ENCODE peak calls at places on chromosome 7, in eight cellular contexts. One of them, this sample, is unnamed.

GRCh38 chr7:29281782-29282541 is 87.4 kb downstream of the CHN2 start:
- DNase-seq in testis: no peak
- DNase-seq in suprapubic skin: no peak
- DNase-seq in type B pancreatic cell: no peak
- DNase-seq in Calu3: no peak
- DNase-seq in brain microvascular endothelial cell: peak
- DNase-seq in lower lobe of right lung: no peak
- DNase-seq in AG04450: no peak
- DNase-seq in this sample: peak

GRCh38 chr7:27064169-27064568 is 31.6 kb downstream of the HOXA1 start:
- DNase-seq in AG04450: no peak
- DNase-seq in testis: no peak
- DNase-seq in type B pancreatic cell: no peak
- DNase-seq in suprapubic skin: no peak
- DNase-seq in lower lobe of right lung: no peak
- DNase-seq in brain microvascular endothelial cell: no peak
- DNase-seq in Calu3: no peak
- DNase-seq in this sample: no peak

GRCh38 chr7:12647364-12648219 is 39.8 kb upstream of the ARL4A start:
- DNase-seq in AG04450: no peak
- DNase-seq in suprapubic skin: no peak
- DNase-seq in Calu3: peak
- DNase-seq in testis: no peak
- DNase-seq in lower lobe of right lung: no peak
- DNase-seq in type B pancreatic cell: no peak
- DNase-seq in brain microvascular endothelial cell: peak
- DNase-seq in this sample: peak

GRCh38 chr7:12982178-12982577 is 294.7 kb downstream of the ARL4A start:
- DNase-seq in testis: no peak
- DNase-seq in Calu3: no peak
- DNase-seq in suprapubic skin: no peak
- DNase-seq in lower lobe of right lung: no peak
- DNase-seq in brain microvascular endothelial cell: no peak
- DNase-seq in type B pancreatic cell: no peak
- DNase-seq in AG04450: no peak
- DNase-seq in this sample: no peak

GRCh38 chr7:126211875-126212274 is 1040.9 kb downstream of the GRM8 start:
- DNase-seq in Calu3: no peak
- DNase-seq in AG04450: no peak
- DNase-seq in testis: no peak
- DNase-seq in type B pancreatic cell: no peak
- DNase-seq in brain microvascular endothelial cell: no peak
- DNase-seq in suprapubic skin: no peak
- DNase-seq in lower lobe of right lung: no peak
- DNase-seq in this sample: peak

GRCh38 chr7:46784746-46785145 is 797.2 kb downstream of the TNS3 start:
- DNase-seq in testis: no peak
- DNase-seq in lower lobe of right lung: no peak
- DNase-seq in type B pancreatic cell: no peak
- DNase-seq in suprapubic skin: no peak
- DNase-seq in AG04450: no peak
- DNase-seq in Calu3: peak
- DNase-seq in brain microvascular endothelial cell: peak
- DNase-seq in this sample: peak

GRCh38 chr7:105209870-105210269 is 178.9 kb downstream of the SRPK2 start:
- DNase-seq in lower lobe of right lung: no peak
- DNase-seq in AG04450: no peak
- DNase-seq in testis: no peak
- DNase-seq in type B pancreatic cell: no peak
- DNase-seq in suprapubic skin: no peak
- DNase-seq in brain microvascular endothelial cell: no peak
- DNase-seq in Calu3: no peak
- DNase-seq in this sample: no peak

GRCh38 chr7:155489862-155490696 is 32.1 kb downstream of the EN2 start:
- DNase-seq in AG04450: no peak
- DNase-seq in brain microvascular endothelial cell: no peak
- DNase-seq in Calu3: no peak
- DNase-seq in type B pancreatic cell: no peak
- DNase-seq in suprapubic skin: no peak
- DNase-seq in testis: peak
- DNase-seq in lower lobe of right lung: no peak
- DNase-seq in this sample: no peak

GRCh38 chr7:33722383-33723096 is 182.8 kb upstream of the BMPER start:
- DNase-seq in Calu3: peak
- DNase-seq in suprapubic skin: no peak
- DNase-seq in lower lobe of right lung: no peak
- DNase-seq in testis: peak
- DNase-seq in AG04450: no peak
- DNase-seq in brain microvascular endothelial cell: peak
- DNase-seq in type B pancreatic cell: no peak
- DNase-seq in this sample: peak

GRCh38 chr7:89623018-89623672 is 531.1 kb upstream of the STEAP1 start:
- DNase-seq in type B pancreatic cell: no peak
- DNase-seq in AG04450: no peak
- DNase-seq in lower lobe of right lung: no peak
- DNase-seq in Calu3: peak
- DNase-seq in testis: peak
- DNase-seq in suprapubic skin: no peak
- DNase-seq in brain microvascular endothelial cell: peak
- DNase-seq in this sample: peak

GRCh38 chr7:93920496-93921189 is 892 bp upstream of the GNG11 start:
- DNase-seq in brain microvascular endothelial cell: no peak
- DNase-seq in AG04450: no peak
- DNase-seq in type B pancreatic cell: no peak
- DNase-seq in suprapubic skin: no peak
- DNase-seq in lower lobe of right lung: no peak
- DNase-seq in testis: no peak
- DNase-seq in Calu3: no peak
- DNase-seq in this sample: no peak

DNA sequence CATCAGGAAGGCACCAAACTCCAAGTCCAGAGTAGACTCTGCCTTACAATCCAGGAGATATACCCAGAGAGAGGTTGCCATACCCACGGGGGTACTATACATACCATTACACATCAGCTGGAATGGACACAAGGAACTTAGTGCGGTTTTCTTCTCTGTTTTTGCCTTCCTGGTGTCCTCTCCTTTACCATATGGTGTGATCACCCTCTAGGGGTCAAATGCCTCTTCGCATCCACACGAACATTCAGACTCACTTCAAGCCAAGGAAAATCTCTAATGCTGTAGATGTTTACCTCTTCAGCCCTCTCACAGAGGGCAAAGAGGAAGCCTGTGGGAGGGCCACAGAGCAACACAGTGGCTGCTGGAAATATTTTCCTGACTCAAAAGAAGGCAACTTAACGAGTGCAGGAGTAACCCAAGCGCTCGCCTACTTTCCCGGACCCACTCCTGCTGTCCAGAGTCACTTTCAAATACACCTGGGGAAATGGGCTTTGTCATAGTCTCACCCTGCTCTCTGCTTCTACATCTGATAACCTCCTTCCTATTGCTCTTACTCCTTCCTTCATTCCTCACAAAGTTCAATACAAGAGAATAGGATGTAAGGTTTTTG is 220.7 kb downstream of the C7orf25 start:
- DNase-seq in testis: peak
- DNase-seq in Calu3: no peak
- DNase-seq in brain microvascular endothelial cell: peak
- DNase-seq in type B pancreatic cell: no peak
- DNase-seq in AG04450: no peak
- DNase-seq in lower lobe of right lung: no peak
- DNase-seq in suprapubic skin: no peak
- DNase-seq in this sample: peak
- TF ChIP-seq CTCF in testis: peak
- TF ChIP-seq CTCF in Calu3: no peak
- TF ChIP-seq CTCF in brain microvascular endothelial cell: peak
- TF ChIP-seq CTCF in type B pancreatic cell: peak
- TF ChIP-seq CTCF in AG04450: peak
- TF ChIP-seq CTCF in lower lobe of right lung: peak
- TF ChIP-seq CTCF in suprapubic skin: no peak
- TF ChIP-seq CTCF in this sample: peak

DNA sequence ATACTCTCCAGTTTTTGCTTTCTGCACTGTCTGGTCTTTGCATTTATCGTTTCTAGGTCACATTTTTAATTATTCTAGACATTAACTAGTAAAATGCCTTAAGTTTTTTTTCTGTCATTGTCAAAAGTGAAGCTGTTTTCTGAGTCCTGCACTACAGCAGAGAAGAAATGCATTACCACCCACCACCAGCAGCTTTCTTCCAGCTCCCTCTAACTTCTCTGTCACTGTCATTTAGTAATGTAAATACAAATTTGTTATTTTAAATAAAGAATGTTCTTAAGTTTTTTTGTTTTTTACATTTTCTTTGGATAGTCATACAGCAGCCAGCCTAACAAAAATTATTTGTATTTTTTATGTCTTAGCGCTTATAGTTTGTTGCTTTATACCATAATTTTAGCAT is 18.8 kb downstream of the PTPRZ1 start:
- DNase-seq in type B pancreatic cell: no peak
- DNase-seq in Calu3: no peak
- DNase-seq in brain microvascular endothelial cell: no peak
- DNase-seq in lower lobe of right lung: no peak
- DNase-seq in testis: no peak
- DNase-seq in suprapubic skin: no peak
- DNase-seq in AG04450: no peak
- DNase-seq in this sample: no peak
- TF ChIP-seq CTCF in type B pancreatic cell: peak
- TF ChIP-seq CTCF in Calu3: no peak
- TF ChIP-seq CTCF in brain microvascular endothelial cell: no peak
- TF ChIP-seq CTCF in lower lobe of right lung: no peak
- TF ChIP-seq CTCF in testis: no peak
- TF ChIP-seq CTCF in suprapubic skin: no peak
- TF ChIP-seq CTCF in AG04450: no peak
- TF ChIP-seq CTCF in this sample: no peak

GRCh38 chr7:32071466-32072091 is 1.4 kb upstream of the PDE1C start:
- DNase-seq in suprapubic skin: no peak
- DNase-seq in AG04450: no peak
- DNase-seq in lower lobe of right lung: no peak
- DNase-seq in testis: no peak
- DNase-seq in brain microvascular endothelial cell: no peak
- DNase-seq in type B pancreatic cell: no peak
- DNase-seq in Calu3: peak
- DNase-seq in this sample: no peak

GRCh38 chr7:32073533-32073932 is 3.3 kb upstream of the PDE1C start:
- DNase-seq in lower lobe of right lung: no peak
- DNase-seq in suprapubic skin: no peak
- DNase-seq in brain microvascular endothelial cell: no peak
- DNase-seq in Calu3: no peak
- DNase-seq in AG04450: no peak
- DNase-seq in type B pancreatic cell: no peak
- DNase-seq in testis: no peak
- DNase-seq in this sample: no peak

GRCh38 chr7:32070406-32071360 is at the start of gene PDE1C:
- DNase-seq in Calu3: peak
- DNase-seq in suprapubic skin: no peak
- DNase-seq in lower lobe of right lung: no peak
- DNase-seq in brain microvascular endothelial cell: no peak
- DNase-seq in AG04450: no peak
- DNase-seq in type B pancreatic cell: no peak
- DNase-seq in testis: no peak
- DNase-seq in this sample: no peak

GRCh38 chr7:32070051-32070405 is 179 bp downstream of the PDE1C start:
- DNase-seq in testis: no peak
- DNase-seq in AG04450: no peak
- DNase-seq in type B pancreatic cell: no peak
- DNase-seq in brain microvascular endothelial cell: no peak
- DNase-seq in suprapubic skin: no peak
- DNase-seq in Calu3: no peak
- DNase-seq in lower lobe of right lung: no peak
- DNase-seq in this sample: no peak

GRCh38 chr7:32072397-32072796 is 2.2 kb upstream of the PDE1C start:
- DNase-seq in AG04450: no peak
- DNase-seq in lower lobe of right lung: no peak
- DNase-seq in brain microvascular endothelial cell: no peak
- DNase-seq in suprapubic skin: no peak
- DNase-seq in Calu3: no peak
- DNase-seq in type B pancreatic cell: no peak
- DNase-seq in testis: no peak
- DNase-seq in this sample: no peak
- TF ChIP-seq CTCF in AG04450: no peak
- TF ChIP-seq CTCF in lower lobe of right lung: no peak
- TF ChIP-seq CTCF in brain microvascular endothelial cell: peak
- TF ChIP-seq CTCF in suprapubic skin: no peak
- TF ChIP-seq CTCF in Calu3: peak
- TF ChIP-seq CTCF in type B pancreatic cell: peak
- TF ChIP-seq CTCF in testis: no peak
- TF ChIP-seq CTCF in this sample: no peak

GRCh38 chr7:87047-87446 is 105.3 kb upstream of the FAM20C start:
- DNase-seq in testis: no peak
- DNase-seq in suprapubic skin: no peak
- DNase-seq in brain microvascular endothelial cell: no peak
- DNase-seq in Calu3: no peak
- DNase-seq in type B pancreatic cell: no peak
- DNase-seq in lower lobe of right lung: no peak
- DNase-seq in AG04450: no peak
- DNase-seq in this sample: no peak

GRCh38 chr7:87671-88070 is 104.7 kb upstream of the FAM20C start:
- DNase-seq in AG04450: no peak
- DNase-seq in lower lobe of right lung: no peak
- DNase-seq in Calu3: no peak
- DNase-seq in suprapubic skin: no peak
- DNase-seq in type B pancreatic cell: no peak
- DNase-seq in brain microvascular endothelial cell: no peak
- DNase-seq in testis: no peak
- DNase-seq in this sample: no peak

GRCh38 chr7:88927-89921 is 103.1 kb upstream of the FAM20C start:
- DNase-seq in type B pancreatic cell: no peak
- DNase-seq in suprapubic skin: no peak
- DNase-seq in AG04450: no peak
- DNase-seq in Calu3: peak
- DNase-seq in lower lobe of right lung: no peak
- DNase-seq in testis: no peak
- DNase-seq in brain microvascular endothelial cell: peak
- DNase-seq in this sample: peak

GRCh38 chr7:86629-87028 is 105.7 kb upstream of the FAM20C start:
- DNase-seq in lower lobe of right lung: no peak
- DNase-seq in suprapubic skin: no peak
- DNase-seq in testis: no peak
- DNase-seq in type B pancreatic cell: no peak
- DNase-seq in Calu3: no peak
- DNase-seq in brain microvascular endothelial cell: no peak
- DNase-seq in AG04450: no peak
- DNase-seq in this sample: no peak

DNA sequence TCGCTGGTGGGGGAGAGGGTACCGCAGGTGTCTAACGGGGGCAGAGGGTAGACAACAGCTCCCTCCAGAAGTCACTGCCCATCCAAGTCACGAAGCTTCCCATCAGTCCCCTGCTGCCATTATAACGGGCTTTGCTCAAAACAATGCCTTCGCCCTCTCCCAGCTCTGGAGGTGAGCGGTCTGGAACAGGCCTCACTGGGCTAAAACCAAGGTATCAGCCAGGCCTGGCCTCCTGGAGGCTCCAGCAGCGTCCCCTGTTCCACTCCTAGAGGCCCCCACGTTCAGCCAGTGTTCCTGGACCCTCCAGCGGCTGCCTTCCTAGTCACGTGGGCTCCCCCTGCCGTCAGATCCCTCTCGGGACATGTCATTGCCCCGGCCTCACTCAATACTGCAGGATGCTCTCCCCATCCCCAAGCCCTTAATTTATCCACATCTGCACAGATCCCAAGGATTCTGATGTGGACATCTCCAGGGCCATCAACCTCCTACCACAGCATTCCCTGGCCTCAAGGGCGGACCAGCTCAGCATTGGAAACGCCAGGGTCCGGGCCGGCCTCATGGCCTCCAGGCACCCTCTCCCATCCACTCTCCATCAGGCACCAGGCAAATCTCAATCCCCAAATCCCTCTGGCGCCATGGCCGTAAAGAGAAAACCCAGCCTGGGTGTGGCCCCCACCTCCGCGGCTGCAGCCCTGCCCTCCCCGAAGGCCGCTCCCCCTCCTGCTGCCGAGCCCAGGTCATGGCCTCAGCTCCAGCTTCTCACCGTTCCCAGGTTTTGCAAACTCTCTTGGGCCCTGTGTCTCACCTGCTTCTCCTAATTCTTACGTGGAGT is 104.1 kb upstream of the FAM20C start:
- DNase-seq in suprapubic skin: no peak
- DNase-seq in brain microvascular endothelial cell: no peak
- DNase-seq in Calu3: peak
- DNase-seq in testis: no peak
- DNase-seq in type B pancreatic cell: no peak
- DNase-seq in lower lobe of right lung: no peak
- DNase-seq in AG04450: no peak
- DNase-seq in this sample: peak
- TF ChIP-seq CTCF in suprapubic skin: no peak
- TF ChIP-seq CTCF in brain microvascular endothelial cell: peak
- TF ChIP-seq CTCF in Calu3: no peak
- TF ChIP-seq CTCF in testis: no peak
- TF ChIP-seq CTCF in type B pancreatic cell: peak
- TF ChIP-seq CTCF in lower lobe of right lung: no peak
- TF ChIP-seq CTCF in AG04450: peak
- TF ChIP-seq CTCF in this sample: no peak